ENCODE peak calls at places on chromosomes 1 and 21, in four cellular contexts. G, L, I and Q are unnamed samples.

GRCh38 chr1:113872219-113872934 is 865 bp upstream of the PTPN22 start:
- DNase-seq in G (no peak), L (no peak), I (no peak), Q (no peak)

GRCh38 chr1:2348346-2349275 is 42.7 kb downstream of the MORN1 start:
- DNase-seq in G (no peak), L (no peak), I (no peak), Q (no peak)

GRCh38 chr1:89279011-89279466 is 6.4 kb upstream of the GBP5 start:
- DNase-seq in G (no peak), L (no peak), I (no peak), Q (no peak)

GRCh38 chr1:205536759-205537361 is 32.4 kb downstream of the CDK18 start:
- DNase-seq in G (no peak), L (peak), I (peak), Q (no peak)

GRCh38 chr1:66243548-66244130 is 290.3 kb upstream of the SGIP1 start:
- DNase-seq in G (no peak), L (no peak), I (no peak), Q (no peak)

GRCh38 chr1:24558902-24559791 is 3.3 kb downstream of the NCMAP start:
- DNase-seq in G (no peak), L (no peak), I (peak), Q (peak)

GRCh38 chr1:4529579-4530445 is 124.6 kb upstream of the AJAP1 start:
- DNase-seq in G (no peak), L (no peak), I (no peak), Q (peak)

GRCh38 chr1:113401728-113402127 is 11.4 kb downstream of the MAGI3 start:
- DNase-seq in G (no peak), L (no peak), I (no peak), Q (no peak)

GRCh38 chr1:59593798-59594790 is 220.7 kb upstream of the HOOK1 start:
- DNase-seq in G (no peak), L (no peak), I (no peak), Q (no peak)

GRCh38 chr21:40902993-40903392 is 56.0 kb upstream of the DSCAM start:
- DNase-seq in G (peak), L (no peak), I (no peak), Q (peak)

GRCh38 chr21:36125513-36126121 is 9.3 kb upstream of the CBR3 start:
- DNase-seq in G (peak), L (peak), I (peak), Q (peak)

GRCh38 chr1:200029035-200029623 is 1.6 kb downstream of the NR5A2 start:
- DNase-seq in G (peak), L (peak), I (peak), Q (no peak)

GRCh38 chr1:36693116-36693515 is 210.4 kb upstream of the CSF3R start:
- DNase-seq in G (no peak), L (no peak), I (no peak), Q (no peak)

GRCh38 chr1:42933060-42933586 is 25.5 kb downstream of the SLC2A1 start:
- DNase-seq in G (no peak), L (no peak), I (no peak), Q (no peak)

GRCh38 chr1:208068908-208069307 is 158.0 kb upstream of the CD34 start:
- DNase-seq in G (no peak), L (no peak), I (no peak), Q (no peak)

GRCh38 chr1:150970818-150971582 is 3.6 kb downstream of the CERS2 start:
- DNase-seq in G (peak), L (no peak), I (peak), Q (no peak)

GRCh38 chr1:156494309-156494895 is 6.2 kb downstream of the MEF2D start:
- DNase-seq in G (no peak), L (no peak), I (no peak), Q (no peak)

GRCh38 chr1:68093737-68094136 is 43.3 kb upstream of the DIRAS3 start:
- DNase-seq in G (no peak), L (no peak), I (no peak), Q (no peak)

GRCh38 chr1:187626056-187626455 is 797.3 kb downstream of the PLA2G4A start:
- DNase-seq in G (no peak), L (no peak), I (no peak), Q (no peak)

GRCh38 chr1:88022507-88022906 is 661.6 kb upstream of the PKN2 start:
- DNase-seq in G (no peak), L (no peak), I (no peak), Q (no peak)